ENCODE peak calls at places on chromosome X, in seven cellular contexts. G, J, Y, P, F, O and R are unnamed samples.

GRCh38 chrX:3046253-3046909 is 5.1 kb downstream of the ARSF start:
- DNase-seq in J (no peak), Y (no peak), O (no peak), F (no peak), P (peak; percentile 52), G (no peak), R (no peak)

GRCh38 chrX:10636337-10636736 is 16.0 kb upstream of the MID1 start:
- DNase-seq in F (peak; percentile 69), G (no peak), J (peak; percentile 39), Y (peak; percentile 55), P (no peak), O (peak; percentile 80), R (peak; percentile 46)

GRCh38 chrX:92247076-92247475 is 467.9 kb downstream of the PCDH11X start:
- DNase-seq in F (peak; percentile 3), Y (no peak), G (no peak), O (peak; percentile 62), J (no peak), P (no peak), R (no peak)

GRCh38 chrX:633043-633654 is 2.6 kb downstream of the SHOX start:
- DNase-seq in G (no peak), J (no peak), F (no peak), P (no peak), Y (peak; percentile 16), O (no peak), R (no peak)

GRCh38 chrX:261858-262390 is 19.3 kb upstream of the PLCXD1 start:
- DNase-seq in J (no peak), Y (no peak), F (no peak), G (no peak), P (no peak), O (no peak), R (no peak)

GRCh38 chrX:79096339-79096638 is 48.2 kb upstream of the GPR174 start:
- DNase-seq in F (no peak), O (no peak), Y (no peak), G (no peak), J (no peak), P (no peak), R (no peak)

GRCh38 chrX:9464435-9465371 is at the start of gene TBL1X:
- DNase-seq in O (peak; percentile 67), P (peak; percentile 57), J (peak; percentile 86), G (peak; percentile 71), F (peak; percentile 63), Y (peak; percentile 71), R (peak; percentile 77)

GRCh38 chrX:30282527-30282926 is 26.7 kb downstream of the NR0B1 start:
- DNase-seq in J (no peak), F (peak; percentile 23), O (peak; percentile 73), Y (no peak), G (no peak), P (no peak), R (no peak)

GRCh38 chrX:3757510-3758025 is 44.1 kb upstream of the PRKX start:
- DNase-seq in Y (no peak), P (no peak), F (no peak), O (no peak), J (no peak), G (no peak), R (no peak)

DNA sequence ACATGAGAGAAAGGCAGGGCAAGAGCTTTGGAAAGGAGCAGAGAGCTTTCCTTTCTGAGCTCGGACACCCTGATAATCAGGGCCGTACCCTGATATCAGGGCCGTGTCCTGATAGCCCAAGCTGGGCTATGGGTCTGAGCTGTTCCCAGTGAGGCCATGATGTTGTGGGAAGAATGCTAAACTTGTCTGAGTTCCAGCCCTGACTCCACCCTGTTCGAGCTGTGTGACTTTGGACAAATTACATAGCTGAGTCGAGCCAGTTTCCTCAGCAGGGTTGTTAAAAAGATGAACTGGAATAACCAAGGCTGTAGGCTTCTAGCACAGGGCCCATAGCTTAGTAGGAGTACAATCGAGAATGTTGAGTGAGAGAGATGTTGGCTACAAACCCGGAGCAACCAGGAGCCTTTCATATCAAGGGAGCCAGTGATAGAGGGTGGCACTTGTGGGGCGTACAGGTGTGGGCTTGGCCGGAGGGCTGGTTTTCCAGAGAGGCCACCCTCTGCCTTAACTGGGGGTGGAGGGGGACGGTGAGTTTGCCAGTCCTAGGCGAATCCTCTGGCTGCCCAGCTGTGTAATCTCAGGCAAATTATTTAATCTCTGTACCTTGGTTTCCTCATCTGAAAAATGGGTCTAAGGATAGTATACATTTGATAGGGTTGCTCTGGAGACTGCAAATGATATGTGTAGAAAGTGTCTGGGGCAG is 3.5 kb upstream of the CXCR3 start:
- DNase-seq in G (no peak), F (peak; percentile 56), P (no peak), J (no peak), Y (no peak), O (no peak), R (no peak)
- H3K4me3 ChIP-seq in G (no peak overlapping the region), F (no peak overlapping the region), P (no peak overlapping the region), J (no peak overlapping the region), Y (no peak overlapping the region), O (no peak overlapping the region), R (no peak overlapping the region)

DNA sequence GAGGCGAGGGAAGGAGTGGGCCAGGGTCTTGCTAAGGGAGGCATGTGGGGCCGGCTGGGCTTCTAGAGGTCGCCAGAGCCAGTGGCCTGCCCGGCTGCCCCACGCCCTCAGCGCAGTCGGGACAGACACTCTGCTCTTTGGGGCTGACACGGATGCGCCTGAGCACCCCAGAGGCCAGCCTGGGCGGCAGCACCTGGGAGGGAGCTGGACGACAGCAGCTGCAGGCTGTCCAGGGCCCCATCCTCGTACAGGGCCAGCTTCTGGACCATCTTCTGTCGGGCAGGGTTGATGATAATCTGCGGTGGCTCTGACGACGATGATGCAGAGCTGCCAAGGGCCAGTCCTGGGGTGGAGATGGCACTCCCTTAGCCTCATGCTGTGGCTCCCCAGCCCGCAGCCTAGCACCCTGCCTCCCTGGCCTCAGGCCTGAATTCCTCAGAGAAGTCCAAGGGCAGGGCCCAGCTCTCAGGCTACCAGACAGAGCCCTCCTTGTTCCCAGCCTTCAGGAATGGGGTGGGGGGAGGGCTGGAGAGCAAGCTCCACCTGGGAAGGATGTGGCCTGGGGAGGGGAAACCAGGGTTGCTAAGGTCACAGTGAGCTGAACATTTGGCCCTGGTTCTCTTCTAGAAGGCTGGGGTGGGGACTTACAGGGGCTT is 7.2 kb downstream of the IRAK1 start:
- DNase-seq in G (no peak), F (no peak), P (no peak), O (no peak), J (no peak), Y (no peak), R (no peak)
- H3K4me1 ChIP-seq in G (peaks cover 12% of the 10 kb centered on the region), F (no peaks in the 10 kb centered on the region), P (peaks cover 41% of the 10 kb centered on the region), O (peaks cover 3% of the 10 kb centered on the region), J (no peaks in the 10 kb centered on the region), Y (no peaks in the 10 kb centered on the region), R (no peaks in the 10 kb centered on the region)

GRCh38 chrX:16305187-16305586 is 137.9 kb downstream of the MAGEB17 start:
- DNase-seq in J (no peak), F (no peak), O (peak; percentile 4), P (no peak), G (peak; percentile 0), Y (no peak), R (no peak)

GRCh38 chrX:16300831-16301230 is 133.6 kb downstream of the MAGEB17 start:
- DNase-seq in F (no peak), P (no peak), G (no peak), O (no peak), J (no peak), Y (no peak), R (no peak)
- TF ChIP-seq EZH2phosphoT487 in F (no peak), P (no peak), G (no peak), O (no peak), J (no peak), Y (no peak), R (no peak)

GRCh38 chrX:70455366-70456202 is 10.9 kb downstream of the DLG3 start:
- DNase-seq in G (no peak), Y (peak; percentile 60), O (peak; percentile 46), F (no peak), P (no peak), J (peak; percentile 38), R (peak; percentile 50)
- H3K4me3 ChIP-seq in G (no peak overlapping the region), Y (peak overlapping the region; percentile 85), O (peak overlapping the region; percentile 98), F (no peak overlapping the region), P (peak overlapping the region; percentile 74), J (peak overlapping the region; percentile 62), R (peak overlapping the region; percentile 52)

GRCh38 chrX:112800901-112801775 is 39.5 kb downstream of the AMOT start:
- DNase-seq in G (no peak), Y (peak; percentile 51), J (no peak), F (no peak), P (no peak), O (no peak), R (no peak)
- H3K4me1 ChIP-seq in G (no peaks in the 10 kb centered on the region), Y (peaks cover 14% of the 10 kb centered on the region), J (no peaks in the 10 kb centered on the region), F (no peaks in the 10 kb centered on the region), P (no peaks in the 10 kb centered on the region), O (no peaks in the 10 kb centered on the region), R (no peaks in the 10 kb centered on the region)

GRCh38 chrX:48960291-48960690 is 2.9 kb upstream of the OTUD5 start:
- DNase-seq in J (no peak), O (no peak), P (no peak), F (no peak), G (peak; percentile 66), Y (no peak), R (no peak)

GRCh38 chrX:48957477-48957826 is at the start of gene OTUD5:
- DNase-seq in Y (no peak), G (peak; percentile 79), P (no peak), J (peak; percentile 94), O (no peak), F (no peak), R (peak; percentile 66)

GRCh38 chrX:48957827-48958634 is 624 bp upstream of the OTUD5 start:
- DNase-seq in P (peak; percentile 95), F (peak; percentile 96), O (peak; percentile 97), G (peak; percentile 96), J (peak; percentile 94), Y (peak; percentile 97), R (peak; percentile 95)

GRCh38 chrX:48958635-48959094 is 1.3 kb upstream of the OTUD5 start:
- DNase-seq in Y (peak; percentile 52), F (peak; percentile 86), G (no peak), J (no peak), P (peak; percentile 17), O (peak; percentile 53), R (peak; percentile 65)

GRCh38 chrX:48956728-48957414 is 536 bp downstream of the OTUD5 start:
- DNase-seq in P (peak; percentile 27), G (no peak), Y (peak; percentile 33), J (no peak), F (peak; percentile 48), O (no peak), R (peak; percentile 27)
- TF ChIP-seq EZH2phosphoT487 in P (no peak), G (no peak), Y (no peak), J (no peak), F (no peak), O (no peak), R (no peak)